ENCODE peak calls at places on chromosomes 2 and 18, in four cellular contexts. O is HFFc6, X is adrenal gland, A is RWPE1. V is an unnamed sample.

GRCh38 chr2:236965021-236965840 is 120.5 kb upstream of the COPS8 start:
- DNase-seq in O (no peak), X (peak; percentile 24), A (peak; percentile 9), V (no peak)

GRCh38 chr2:71004356-71004755 is 9.7 kb upstream of the TEX261 start:
- DNase-seq in O (no peak), X (no peak), A (no peak), V (no peak)

GRCh38 chr2:197310940-197311485 is 433 bp upstream of the ANKRD44 start:
- DNase-seq in O (no peak), X (no peak), A (no peak), V (no peak)

GRCh38 chr2:24844023-24844685 is 50.9 kb downstream of the CENPO start:
- DNase-seq in O (no peak), X (no peak), A (no peak), V (no peak)

GRCh38 chr18:12302391-12303147 is 5.5 kb upstream of the TUBB6 start:
- DNase-seq in O (no peak), X (no peak), A (no peak), V (no peak)

GRCh38 chr2:14137643-14138042 is 494.9 kb upstream of the LRATD1 start:
- DNase-seq in O (no peak), X (no peak), A (no peak), V (no peak)

GRCh38 chr2:38439807-38440300 is 62.8 kb upstream of the ATL2 start:
- DNase-seq in O (no peak), X (no peak), A (no peak), V (no peak)

GRCh38 chr2:151637284-151637781 is 96.9 kb downstream of the NEB start:
- DNase-seq in O (no peak), X (no peak), A (no peak), V (no peak)

GRCh38 chr2:65654496-65654895 is 222.1 kb upstream of the SPRED2 start:
- DNase-seq in O (no peak), X (no peak), A (no peak), V (no peak)

GRCh38 chr2:233915133-233915532 is 2.0 kb upstream of the TRPM8 start:
- DNase-seq in O (no peak), X (no peak), A (peak; percentile 38), V (no peak)

GRCh38 chr2:170929686-170930050 is 615 bp downstream of the GORASP2 start:
- DNase-seq in O (peak; percentile 5), X (peak; percentile 82), A (peak; percentile 64), V (no peak)

GRCh38 chr2:54606393-54606973 is 117.0 kb upstream of the EML6 start:
- DNase-seq in O (no peak), X (no peak), A (no peak), V (no peak)

GRCh38 chr2:104321800-104322164 is 532.1 kb upstream of the POU3F3 start:
- DNase-seq in O (no peak), X (no peak), A (no peak), V (no peak)

GRCh38 chr2:85828725-85829124 is 60.1 kb downstream of the ST3GAL5 start:
- DNase-seq in O (no peak), X (no peak), A (no peak), V (no peak)

GRCh38 chr18:72375628-72376027 is 168.5 kb downstream of the CBLN2 start:
- DNase-seq in O (no peak), X (no peak), A (no peak), V (no peak)

DNA sequence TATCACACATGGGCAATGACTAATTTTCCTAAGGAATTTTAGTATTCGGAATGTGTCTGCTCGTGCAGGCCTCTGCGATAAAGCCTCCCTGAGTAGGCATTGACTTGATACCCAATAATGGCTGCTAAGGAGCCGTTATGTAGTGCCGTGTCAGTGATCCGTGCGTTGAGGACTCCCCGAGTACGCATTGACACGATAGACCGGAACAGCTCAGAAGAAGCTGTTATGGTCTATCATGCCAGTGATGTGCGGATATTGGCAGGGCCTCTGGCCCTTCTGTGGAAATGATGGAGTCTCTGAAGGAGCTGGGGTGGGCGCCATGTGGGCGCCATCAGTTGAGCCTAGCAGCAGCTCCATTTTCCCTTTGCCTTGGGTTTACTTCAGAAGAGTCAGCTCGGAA is 29.1 kb downstream of the ZEB2 start:
- DNase-seq in O (no peak), X (no peak), A (no peak), V (no peak)
- TF ChIP-seq CTCF in O (no peak), X (no peak), A (no peak), V (no peak)

GRCh38 chr18:24413148-24413547 is 13.3 kb upstream of the IMPACT start:
- DNase-seq in O (no peak), X (no peak), A (no peak), V (no peak)
- TF ChIP-seq CTCF in O (peak; percentile 33), X (peak; percentile 28), A (peak; percentile 20), V (peak; percentile 70)

GRCh38 chr18:57446322-57446721 is 11.1 kb downstream of the ONECUT2 start:
- DNase-seq in O (no peak), X (no peak), A (no peak), V (no peak)
- TF ChIP-seq CTCF in O (peak; percentile 77), X (no peak), A (peak; percentile 49), V (peak; percentile 24)

GRCh38 chr2:50318147-50318546 is 713.8 kb downstream of the NRXN1 start:
- DNase-seq in O (no peak), X (no peak), A (no peak), V (no peak)
- TF ChIP-seq CTCF in O (no peak), X (no peak), A (no peak), V (no peak)

GRCh38 chr2:18742382-18742781 is 153.0 kb upstream of the NT5C1B start:
- DNase-seq in O (no peak), X (no peak), A (no peak), V (no peak)
- TF ChIP-seq CTCF in O (no peak), X (no peak), A (no peak), V (peak; percentile 44)

DNA sequence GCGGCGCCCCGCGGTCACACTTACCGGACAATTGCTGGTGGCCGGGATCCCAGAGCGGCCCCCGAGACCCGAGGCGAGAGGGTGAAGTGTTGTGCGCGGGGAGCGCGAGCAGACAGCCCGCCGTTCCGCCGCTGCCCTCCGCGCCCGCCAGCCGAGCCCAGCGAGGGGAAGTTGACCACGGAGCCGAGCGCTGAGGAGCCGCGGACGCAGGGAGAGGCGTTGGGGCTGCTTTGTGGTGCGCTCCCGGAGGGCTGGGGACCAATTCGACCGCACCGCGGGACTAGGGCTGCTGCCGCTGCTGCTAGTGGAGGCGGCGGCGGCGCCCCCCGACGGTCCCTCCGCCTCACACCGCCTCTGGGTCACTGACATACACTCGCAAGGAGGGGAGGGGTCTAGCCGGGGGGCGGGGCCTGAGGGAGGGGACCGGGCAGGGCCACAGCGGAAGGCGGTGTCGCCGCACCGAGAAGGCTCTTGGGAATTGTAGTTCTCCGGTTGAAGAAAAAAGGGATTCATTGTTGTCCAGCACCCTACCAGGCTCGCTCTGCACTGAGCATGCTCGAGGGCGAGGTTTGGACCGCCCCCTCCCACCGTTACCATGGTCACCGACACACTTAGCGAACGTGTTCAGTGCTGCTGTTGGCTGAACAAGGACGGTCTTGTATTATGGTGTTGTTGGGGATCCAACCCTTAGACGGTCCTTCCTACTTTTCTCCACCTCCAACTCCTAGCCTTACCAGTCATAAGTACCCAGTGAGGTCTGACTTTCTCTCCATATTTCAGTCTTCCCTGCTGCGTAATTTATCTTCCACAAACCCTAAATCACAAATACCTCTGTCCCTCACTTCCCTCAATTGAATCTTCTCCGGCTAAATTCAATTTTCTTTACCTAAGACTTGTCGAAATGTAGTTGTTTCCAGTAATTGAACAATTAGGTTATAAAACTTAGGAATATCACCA is at the start of gene PELI1:
- DNase-seq in O (peak; percentile 88), X (peak; percentile 98), A (peak; percentile 92), V (peak; percentile 76)
- TF ChIP-seq CTCF in O (peak; percentile 59), X (peak; percentile 18), A (no peak), V (peak; percentile 6)